ENCODE peak calls at places on chromosomes 6 and 20, in four cellular contexts. K, U, A and N are unnamed samples.

GRCh38 chr6:5992551-5993225 is 14.0 kb downstream of the NRN1 start:
- DNase-seq in K (no peak), A (no peak), U (no peak), N (no peak)

GRCh38 chr6:88704980-88705379 is 258.4 kb downstream of the RNGTT start:
- DNase-seq in A (peak; percentile 9), U (no peak), K (no peak), N (no peak)

GRCh38 chr6:63663147-63663877 is 27.7 kb downstream of the PHF3 start:
- DNase-seq in K (peak; percentile 11), A (peak; percentile 82), U (no peak), N (peak; percentile 68)

GRCh38 chr6:70210462-70210861 is 92.4 kb downstream of the COL9A1 start:
- DNase-seq in U (no peak), A (peak; percentile 1), K (no peak), N (peak; percentile 10)

GRCh38 chr6:144582939-144583613 is 297.9 kb downstream of the UTRN start:
- DNase-seq in K (no peak), U (no peak), A (no peak), N (no peak)

GRCh38 chr6:90940812-90941481 is 354.1 kb upstream of the MAP3K7 start:
- DNase-seq in K (peak; percentile 10), A (peak; percentile 78), U (no peak), N (peak; percentile 76)

GRCh38 chr6:10555625-10556309 is 34.6 kb downstream of the GCNT2 start:
- DNase-seq in U (no peak), K (no peak), A (peak; percentile 4), N (peak; percentile 53)

GRCh38 chr6:68108243-68108835 is 526.7 kb upstream of the ADGRB3 start:
- DNase-seq in U (no peak), K (peak; percentile 1), A (peak; percentile 58), N (peak; percentile 65)

GRCh38 chr6:4395386-4395785 is 260.0 kb upstream of the ECI2 start:
- DNase-seq in U (no peak), K (no peak), A (no peak), N (no peak)

GRCh38 chr6:116190550-116190949 is 63.3 kb downstream of the TSPYL4 start:
- DNase-seq in K (peak; percentile 70), A (peak; percentile 85), U (no peak), N (no peak)

GRCh38 chr20:51985013-51985415 is 182.7 kb upstream of the SALL4 start:
- DNase-seq in K (peak; percentile 81), U (no peak), A (peak; percentile 98), N (peak; percentile 88)

GRCh38 chr20:20520776-20521175 is 152.9 kb downstream of the INSM1 start:
- DNase-seq in U (no peak), K (no peak), A (peak; percentile 8), N (peak; percentile 69)

GRCh38 chr6:15897063-15897934 is 231.6 kb upstream of the MYLIP start:
- DNase-seq in U (no peak), K (no peak), A (peak; percentile 88), N (peak; percentile 91)

GRCh38 chr6:167858086-167858591 is 31.4 kb downstream of the AFDN start:
- DNase-seq in U (no peak), A (peak; percentile 59), K (no peak), N (peak; percentile 69)

GRCh38 chr6:47630587-47630986 is 67.8 kb upstream of the ADGRF4 start:
- DNase-seq in U (no peak), K (no peak), A (no peak), N (no peak)

GRCh38 chr6:79404677-79405076 is 132.6 kb downstream of the LCA5 start:
- DNase-seq in A (no peak), U (no peak), K (no peak), N (no peak)

GRCh38 chr20:23027721-23028120 is 7.4 kb upstream of the SSTR4 start:
- DNase-seq in K (no peak), A (no peak), U (no peak), N (no peak)

GRCh38 chr20:49207071-49207470 is 12.1 kb upstream of the DDX27 start:
- DNase-seq in A (no peak), K (no peak), U (no peak), N (no peak)

GRCh38 chr6:157727629-157728182 is 95.3 kb upstream of the SNX9 start:
- DNase-seq in K (no peak), A (no peak), U (no peak), N (no peak)

GRCh38 chr20:57440678-57441509 is 49.7 kb downstream of the RBM38 start:
- DNase-seq in U (no peak), K (peak; percentile 60), A (peak; percentile 54), N (no peak)

GRCh38 chr6:112235956-112236355 is 18.4 kb downstream of the LAMA4 start:
- DNase-seq in K (no peak), A (peak; percentile 93), U (no peak), N (peak; percentile 72)

GRCh38 chr20:1735417-1736089 is 78.0 kb upstream of the SIRPG start:
- DNase-seq in A (no peak), K (no peak), U (no peak), N (no peak)

GRCh38 chr6:133340557-133340956 is 99.4 kb downstream of the EYA4 start:
- DNase-seq in A (peak; percentile 64), U (no peak), K (no peak), N (peak; percentile 44)

GRCh38 chr6:150069707-150070106 is 786 bp upstream of the ULBP3 start:
- DNase-seq in K (no peak), A (no peak), U (no peak), N (no peak)

GRCh38 chr20:23148721-23149570 is 62.8 kb upstream of the CD93 start:
- DNase-seq in U (no peak), K (no peak), A (no peak), N (no peak)

GRCh38 chr6:36099872-36100483 is 30.3 kb upstream of the MAPK13 start:
- DNase-seq in K (no peak), U (no peak), A (peak; percentile 26), N (no peak)

GRCh38 chr20:13340088-13340487 is 119.0 kb downstream of the ISM1 start:
- DNase-seq in K (no peak), A (no peak), U (no peak), N (no peak)

GRCh38 chr20:51800132-51800721 is 2.1 kb downstream of the SALL4 start:
- DNase-seq in U (peak; percentile 33), A (peak; percentile 32), K (no peak), N (peak; percentile 61)

GRCh38 chr20:47231382-47232042 is 125.0 kb downstream of the ZMYND8 start:
- DNase-seq in U (no peak), K (peak; percentile 79), A (peak; percentile 63), N (no peak)

GRCh38 chr20:62707981-62708521 is 585 bp upstream of the NTSR1 start:
- DNase-seq in A (no peak), U (no peak), K (no peak), N (no peak)

GRCh38 chr6:112144145-112144926 is 56.9 kb downstream of the FAM229B start:
- DNase-seq in A (no peak), U (no peak), K (no peak), N (no peak)

GRCh38 chr20:3732327-3733118 is at the start of gene HSPA12B:
- DNase-seq in U (no peak), A (no peak), K (no peak), N (no peak)

GRCh38 chr6:160192840-160193239 is 65.8 kb downstream of the SLC22A2 start:
- DNase-seq in U (no peak), A (no peak), K (no peak), N (no peak)

GRCh38 chr6:44867561-44868334 is 460.4 kb upstream of the RUNX2 start:
- DNase-seq in U (no peak), A (no peak), K (no peak), N (no peak)

GRCh38 chr6:64258302-64258701 is 622.7 kb downstream of the PHF3 start:
- DNase-seq in K (no peak), U (no peak), A (no peak), N (no peak)

GRCh38 chr6:127117979-127118504 is 429 bp upstream of the RSPO3 start:
- DNase-seq in K (no peak), A (no peak), U (no peak), N (peak; percentile 50)